ENCODE peak calls at places on chromosomes 4 and X, in ten cellular contexts. L is adipocyte, Y is right cardiac atrium, E is tibial artery, W is endothelial cell of umbilical vein, K is endodermal cell, A is pancreas, U is brain microvascular endothelial cell, F is hepatocyte, V is uterus. O is an unnamed sample.

GRCh38 chr4:150366487-150366999 is 215.4 kb upstream of the MAB21L2 start:
- DNase-seq in L (no peak), Y (no peak), E (no peak), W (no peak), K (peak; percentile 74), A (no peak), U (no peak), F (no peak), V (no peak), O (no peak)

GRCh38 chr4:65227628-65228027 is 442.7 kb downstream of the EPHA5 start:
- DNase-seq in L (no peak), Y (no peak), E (no peak), W (no peak), K (no peak), A (no peak), U (no peak), F (no peak), V (no peak), O (no peak)

GRCh38 chr4:152037435-152037834 is 276.6 kb upstream of the GATB start:
- DNase-seq in L (no peak), Y (no peak), E (no peak), W (no peak), K (no peak), A (no peak), U (no peak), F (no peak), V (no peak), O (no peak)

GRCh38 chr4:169314906-169315305 is 44.1 kb upstream of the SH3RF1 start:
- DNase-seq in L (peak; percentile 48), Y (peak; percentile 88), E (peak; percentile 30), W (peak; percentile 88), K (no peak), A (peak; percentile 94), U (peak; percentile 81), F (peak; percentile 87), V (peak; percentile 39), O (no peak)

GRCh38 chrX:15206306-15206705 is 63.6 kb downstream of the ASB9 start:
- DNase-seq in L (no peak), Y (no peak), E (no peak), W (peak; percentile 14), K (no peak), A (no peak), U (no peak), F (no peak), V (no peak), O (no peak)

GRCh38 chr4:780730-781492 is 45.0 kb downstream of the CPLX1 start:
- DNase-seq in L (peak; percentile 29), Y (no peak), E (no peak), W (peak; percentile 35), K (no peak), A (no peak), U (no peak), F (no peak), V (no peak), O (no peak)

GRCh38 chr4:73776363-73776762 is 36.0 kb downstream of the CXCL8 start:
- DNase-seq in L (peak; percentile 92), Y (no peak), E (peak; percentile 42), W (peak; percentile 97), K (no peak), A (no peak), U (peak; percentile 85), F (peak; percentile 9), V (peak; percentile 19), O (no peak)

GRCh38 chr4:37389967-37390580 is 145.5 kb downstream of the NWD2 start:
- DNase-seq in L (peak; percentile 68), Y (no peak), E (no peak), W (peak; percentile 61), K (peak; percentile 70), A (no peak), U (peak; percentile 45), F (peak; percentile 80), V (no peak), O (no peak)

GRCh38 chr4:12897954-12898353 is 586.2 kb downstream of the RAB28 start:
- DNase-seq in L (no peak), Y (no peak), E (no peak), W (no peak), K (no peak), A (no peak), U (no peak), F (no peak), V (no peak), O (no peak)

GRCh38 chr4:47383829-47384427 is 79.6 kb downstream of the COMMD8 start:
- DNase-seq in L (peak; percentile 77), Y (no peak), E (no peak), W (peak; percentile 28), K (no peak), A (no peak), U (no peak), F (peak; percentile 53), V (no peak), O (no peak)

GRCh38 chrX:2894885-2895292 is 34.2 kb downstream of the ARSD start:
- DNase-seq in L (peak; percentile 73), Y (no peak), E (no peak), W (no peak), K (peak; percentile 48), A (no peak), U (no peak), F (peak; percentile 85), V (peak; percentile 23), O (peak; percentile 39)

GRCh38 chrX:39855748-39856129 is 242.0 kb downstream of the BCOR start:
- DNase-seq in L (peak; percentile 20), Y (no peak), E (no peak), W (peak; percentile 24), K (peak; percentile 76), A (no peak), U (peak; percentile 21), F (peak; percentile 63), V (no peak), O (no peak)

GRCh38 chrX:68462653-68463052 is 29.4 kb upstream of the OPHN1 start:
- DNase-seq in L (peak; percentile 62), Y (no peak), E (no peak), W (peak; percentile 64), K (peak; percentile 59), A (no peak), U (peak; percentile 45), F (peak; percentile 19), V (no peak), O (no peak)

GRCh38 chr4:139559692-139560091 is 3.7 kb upstream of the SETD7 start:
- DNase-seq in L (no peak), Y (no peak), E (no peak), W (no peak), K (peak; percentile 66), A (no peak), U (no peak), F (no peak), V (no peak), O (no peak)

GRCh38 chr4:139558235-139559094 is 2.4 kb upstream of the SETD7 start:
- DNase-seq in L (no peak), Y (peak; percentile 57), E (no peak), W (no peak), K (no peak), A (no peak), U (no peak), F (no peak), V (no peak), O (no peak)

GRCh38 chr4:139559095-139559490 is 3.1 kb upstream of the SETD7 start:
- DNase-seq in L (no peak), Y (no peak), E (no peak), W (no peak), K (no peak), A (no peak), U (no peak), F (no peak), V (no peak), O (no peak)

GRCh38 chr4:139562067-139562684 is 6.2 kb upstream of the SETD7 start:
- DNase-seq in L (no peak), Y (no peak), E (no peak), W (no peak), K (no peak), A (no peak), U (no peak), F (no peak), V (no peak), O (no peak)

DNA sequence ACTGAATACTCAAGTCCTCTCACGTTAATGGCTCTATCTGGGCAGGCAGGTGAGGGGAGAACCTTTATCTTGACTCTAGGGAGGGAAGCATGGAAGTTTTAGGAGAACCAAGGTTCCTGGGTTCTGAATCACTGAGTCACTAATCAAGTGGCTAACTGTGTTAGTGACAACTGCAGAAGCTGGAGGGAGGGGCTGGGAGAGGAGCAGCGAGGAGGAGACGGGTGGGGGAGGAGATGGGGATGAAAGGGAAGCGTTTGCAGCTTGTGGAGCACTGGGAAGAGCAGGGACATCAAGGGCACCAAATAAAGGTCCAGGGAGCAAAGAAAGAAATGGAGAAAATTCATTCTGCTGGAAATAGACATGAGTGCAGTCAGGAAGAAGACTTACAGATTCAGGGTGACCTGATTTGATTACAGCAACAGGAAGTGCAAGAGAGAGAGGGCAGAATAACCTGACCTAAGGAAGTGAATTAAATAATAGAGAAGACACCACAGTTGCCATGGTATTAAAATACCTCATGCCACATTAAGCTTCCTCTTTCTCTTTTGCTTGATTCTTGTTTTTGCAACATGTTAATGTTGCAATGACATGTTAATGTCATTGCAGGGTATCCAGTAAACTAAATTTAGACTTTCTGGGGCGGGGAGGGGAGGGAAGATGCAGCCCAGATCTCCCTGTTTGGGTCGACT is 4.5 kb upstream of the SETD7 start:
- DNase-seq in L (no peak), Y (no peak), E (no peak), W (peak; percentile 13), K (peak; percentile 81), A (no peak), U (no peak), F (no peak), V (peak; percentile 33), O (no peak)
- H3K27me3 ChIP-seq in L (peaks cover 3% of the 10 kb centered on the region), Y (no peaks in the 10 kb centered on the region), E (no peaks in the 10 kb centered on the region), W (peaks cover 15% of the 10 kb centered on the region), K (peaks cover 27% of the 10 kb centered on the region), A (no peaks in the 10 kb centered on the region), U (no peaks in the 10 kb centered on the region), F (peaks cover 9% of the 10 kb centered on the region), V (no peaks in the 10 kb centered on the region), O (peaks cover 19% of the 10 kb centered on the region)

GRCh38 chr4:2058264-2059033 is 678 bp upstream of the NAT8L start:
- DNase-seq in L (peak; percentile 55), Y (peak; percentile 53), E (no peak), W (no peak), K (peak; percentile 71), A (peak; percentile 80), U (no peak), F (peak; percentile 38), V (no peak), O (no peak)
- H3K27me3 ChIP-seq in L (peaks cover 37% of the 10 kb centered on the region), Y (no peaks in the 10 kb centered on the region), E (peaks cover 75% of the 10 kb centered on the region), W (peaks cover 27% of the 10 kb centered on the region), K (peaks cover 61% of the 10 kb centered on the region), A (no peaks in the 10 kb centered on the region), U (peaks cover 31% of the 10 kb centered on the region), F (peaks cover 28% of the 10 kb centered on the region), V (peaks cover 19% of the 10 kb centered on the region), O (peaks cover 15% of the 10 kb centered on the region)

GRCh38 chr4:185016101-185016940 is 2.0 kb upstream of the HELT start:
- DNase-seq in L (no peak), Y (no peak), E (no peak), W (no peak), K (peak; percentile 64), A (no peak), U (no peak), F (no peak), V (no peak), O (no peak)
- H3K27me3 ChIP-seq in L (peaks cover 71% of the 10 kb centered on the region), Y (peaks cover 2% of the 10 kb centered on the region), E (peaks cover 89% of the 10 kb centered on the region), W (peaks cover 79% of the 10 kb centered on the region), K (peaks cover 99% of the 10 kb centered on the region), A (peaks cover 37% of the 10 kb centered on the region), U (peaks cover 86% of the 10 kb centered on the region), F (peaks cover 97% of the 10 kb centered on the region), V (peaks cover 14% of the 10 kb centered on the region), O (peaks cover 54% of the 10 kb centered on the region)

DNA sequence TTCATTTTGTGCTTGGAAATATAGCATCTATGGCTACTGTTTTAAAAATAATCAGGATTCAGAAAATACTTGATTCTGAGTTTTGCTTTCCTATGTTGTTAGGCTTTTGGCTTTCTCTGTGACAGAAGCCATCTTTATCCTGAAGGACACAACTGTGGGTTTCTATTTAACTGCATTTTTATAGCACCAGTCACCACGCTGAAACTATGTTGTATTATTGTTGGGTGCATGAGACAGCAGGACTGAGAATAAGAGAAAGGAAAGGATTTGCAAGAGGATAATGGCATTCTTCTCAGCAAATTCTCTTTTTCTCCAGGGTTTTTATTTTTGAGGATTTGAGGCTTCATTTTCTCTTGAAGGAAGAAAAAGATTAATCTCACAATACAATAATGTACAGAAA is 10.1 kb upstream of the NEUROG2 start:
- DNase-seq in L (no peak), Y (no peak), E (no peak), W (no peak), K (no peak), A (no peak), U (peak; percentile 43), F (no peak), V (no peak), O (peak; percentile 16)
- H3K27me3 ChIP-seq in L (peaks cover 33% of the 10 kb centered on the region), Y (no peaks in the 10 kb centered on the region), E (peaks cover 39% of the 10 kb centered on the region), W (peaks cover 43% of the 10 kb centered on the region), K (peaks cover 68% of the 10 kb centered on the region), A (peaks cover 19% of the 10 kb centered on the region), U (peaks cover 38% of the 10 kb centered on the region), F (peaks cover 73% of the 10 kb centered on the region), V (peaks cover 10% of the 10 kb centered on the region), O (peaks cover 25% of the 10 kb centered on the region)